ENCODE peak calls at places on chromosomes 16 and 17, in five cellular contexts. K is GM12878, V is HEK293T, Z is H1, U is HepG2. B is an unnamed sample.

GRCh38 chr17:75111777-75112176 is 2.0 kb downstream of the ARMC7 start:
- DNase-seq in Z (no peak), U (no peak), K (no peak), V (no peak), B (no peak)

GRCh38 chr16:48444574-48444973 is 59.4 kb upstream of the SIAH1 start:
- DNase-seq in V (no peak), Z (no peak), K (no peak), U (no peak), B (no peak)

GRCh38 chr16:22663389-22664064 is 150.4 kb upstream of the HS3ST2 start:
- DNase-seq in Z (no peak), V (no peak), U (no peak), K (no peak), B (no peak)

GRCh38 chr17:36920032-36921000 is 17.0 kb upstream of the LHX1 start:
- DNase-seq in U (no peak), Z (peak), V (no peak), K (no peak), B (no peak)

GRCh38 chr17:13351046-13351445 is 250.7 kb downstream of the HS3ST3A1 start:
- DNase-seq in U (no peak), V (no peak), K (no peak), Z (no peak), B (no peak)

GRCh38 chr16:19288872-19289799 is 3.6 kb downstream of the CLEC19A start:
- DNase-seq in Z (no peak), K (no peak), U (no peak), V (no peak), B (no peak)

GRCh38 chr16:23383881-23384280 is 69.1 kb downstream of the COG7 start:
- DNase-seq in V (no peak), Z (no peak), U (no peak), K (no peak), B (no peak)

GRCh38 chr16:49453001-49453400 is 79.4 kb downstream of the C16orf78 start:
- DNase-seq in V (no peak), Z (no peak), U (no peak), K (no peak), B (no peak)

GRCh38 chr17:49849711-49850610 is 2.1 kb upstream of the TAC4 start:
- DNase-seq in Z (no peak), K (no peak), U (no peak), V (no peak), B (no peak)

GRCh38 chr17:57481901-57482300 is 225.6 kb downstream of the MSI2 start:
- DNase-seq in U (no peak), V (no peak), K (no peak), Z (no peak), B (no peak)
- TF ChIP-seq SUZ12 in U (no peak), V (no peak), K (no peak), Z (no peak), B (no peak)

DNA sequence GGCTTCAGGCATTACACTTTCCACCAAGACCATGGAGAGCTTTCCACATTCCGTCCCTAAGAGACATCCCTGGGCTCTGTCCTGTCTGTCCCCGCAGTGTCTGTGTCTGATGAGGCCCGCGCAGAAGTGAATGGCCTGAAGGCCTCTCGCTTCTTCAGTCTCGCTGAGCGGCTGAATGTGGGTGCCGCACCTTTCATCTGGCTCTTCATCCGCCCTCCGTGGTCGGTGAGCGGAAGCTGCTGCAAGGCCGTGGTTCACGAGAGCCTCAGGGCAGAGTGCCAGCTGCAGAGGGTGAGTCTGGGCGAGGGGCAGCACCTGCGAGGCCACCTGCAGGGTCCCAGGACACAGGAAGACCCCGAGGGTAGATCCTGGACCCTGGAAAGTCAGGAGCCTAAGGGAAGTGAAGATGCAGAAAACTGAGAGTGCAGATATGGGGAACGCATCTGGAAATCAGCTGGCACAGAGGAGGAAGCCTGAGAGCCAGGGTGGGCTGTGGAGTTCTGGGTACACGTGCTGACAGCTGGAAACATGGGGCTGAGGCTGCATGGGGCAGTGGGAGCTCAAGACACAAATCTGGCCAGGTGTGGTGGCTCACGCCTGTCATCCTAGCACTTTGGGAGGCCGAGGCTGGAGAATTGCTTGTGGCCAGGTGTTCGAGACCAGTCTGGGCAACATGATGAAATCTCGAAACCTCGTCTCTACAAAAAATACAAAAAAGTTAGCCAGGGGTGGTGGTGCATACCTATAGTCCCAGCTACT is 8.0 kb downstream of the CCNF start:
- DNase-seq in Z (no peak), U (no peak), K (no peak), V (no peak), B (no peak)
- TF ChIP-seq SUZ12 in Z (no peak), U (no peak), K (no peak), V (no peak), B (no peak)

GRCh38 chr17:80893604-80894438 is 97.8 kb upstream of the CHMP6 start:
- DNase-seq in V (no peak), K (no peak), U (no peak), Z (no peak), B (no peak)

GRCh38 chr17:80894439-80894721 is 97.3 kb upstream of the CHMP6 start:
- DNase-seq in Z (no peak), K (no peak), U (no peak), V (no peak), B (no peak)

GRCh38 chr17:80892019-80892855 is 99.4 kb upstream of the CHMP6 start:
- DNase-seq in K (peak), Z (no peak), V (peak), U (no peak), B (no peak)

GRCh38 chr17:80894726-80895125 is 96.9 kb upstream of the CHMP6 start:
- DNase-seq in K (no peak), Z (no peak), U (no peak), V (no peak), B (no peak)

DNA sequence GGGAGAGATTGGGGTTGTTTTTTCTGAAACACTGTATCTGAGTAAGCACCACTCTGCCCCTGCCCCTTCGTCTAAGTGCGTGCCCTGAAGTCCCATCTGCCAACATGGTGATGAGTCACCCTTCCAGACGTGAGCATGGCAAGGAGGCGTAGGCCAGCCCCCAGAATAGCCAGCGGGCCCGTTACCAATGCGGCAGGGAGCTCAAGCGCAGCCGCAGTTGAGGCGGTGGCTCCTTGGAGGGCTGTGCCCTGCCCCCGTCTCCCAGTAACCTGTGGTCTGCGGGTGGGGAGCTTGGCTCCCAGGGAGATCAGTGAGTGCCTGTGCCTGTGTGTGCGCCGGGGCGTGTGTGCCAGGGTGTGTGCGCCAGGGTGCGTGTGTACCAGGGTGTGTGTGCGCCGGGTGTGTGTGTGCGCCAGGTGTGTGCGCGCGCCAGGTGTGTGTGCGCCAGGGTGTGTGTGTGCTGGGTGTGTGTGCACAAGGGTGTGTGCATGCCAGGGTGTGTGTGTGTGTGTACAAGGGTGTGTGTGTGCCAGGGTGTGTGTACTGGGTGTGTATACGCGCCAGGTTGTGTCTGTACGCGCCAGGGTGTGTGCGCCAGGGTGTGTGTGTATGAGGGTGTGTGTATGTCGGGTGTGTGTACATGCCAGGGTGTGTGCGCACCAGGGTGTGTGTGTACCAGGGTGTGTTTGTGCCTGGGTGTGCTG is 98.6 kb upstream of the CHMP6 start:
- DNase-seq in K (no peak), U (no peak), Z (no peak), V (no peak), B (no peak)
- TF ChIP-seq SUZ12 in K (no peak), U (no peak), Z (no peak), V (no peak), B (no peak)

GRCh38 chr16:67959520-67959919 is 8.9 kb downstream of the SLC12A4 start:
- DNase-seq in V (no peak), U (no peak), Z (no peak), K (no peak), B (no peak)

GRCh38 chr16:67963325-67964321 is 4.8 kb downstream of the SLC12A4 start:
- DNase-seq in V (no peak), U (no peak), K (no peak), Z (peak), B (no peak)

GRCh38 chr16:67959930-67960329 is 8.5 kb downstream of the SLC12A4 start:
- DNase-seq in V (no peak), K (no peak), U (no peak), Z (no peak), B (no peak)

GRCh38 chr16:67962135-67962534 is 6.3 kb downstream of the SLC12A4 start:
- DNase-seq in Z (no peak), V (no peak), U (no peak), K (no peak), B (no peak)

DNA sequence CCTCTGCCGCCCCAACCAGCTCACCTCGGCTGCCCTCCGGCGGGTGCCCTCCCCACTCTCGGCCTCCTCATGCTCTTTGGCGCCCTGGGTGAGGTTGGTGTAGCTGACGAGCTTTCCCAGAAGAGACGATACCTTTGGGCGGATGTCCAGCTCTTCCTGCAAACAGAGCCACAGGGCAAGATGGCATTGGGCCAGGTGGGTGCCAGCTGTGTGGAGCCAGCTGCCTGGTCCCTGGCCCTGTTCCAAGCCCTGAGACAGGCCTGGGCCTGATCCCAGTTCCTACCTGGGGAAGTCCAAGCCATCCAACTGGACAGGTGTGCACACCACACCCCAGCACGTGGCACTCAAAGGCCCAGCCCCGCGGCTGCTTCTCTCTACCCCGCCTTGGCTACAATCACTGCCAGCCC is 6.9 kb downstream of the SLC12A4 start:
- DNase-seq in K (no peak), U (no peak), V (no peak), Z (no peak), B (no peak)
- TF ChIP-seq SUZ12 in K (no peak), U (no peak), V (no peak), Z (no peak), B (no peak)

GRCh38 chr17:19331553-19332245 is 30.8 kb downstream of the B9D1 start:
- DNase-seq in V (no peak), Z (no peak), K (no peak), U (no peak), B (no peak)
- TF ChIP-seq SUZ12 in V (no peak), Z (no peak), K (no peak), U (no peak), B (no peak)

DNA sequence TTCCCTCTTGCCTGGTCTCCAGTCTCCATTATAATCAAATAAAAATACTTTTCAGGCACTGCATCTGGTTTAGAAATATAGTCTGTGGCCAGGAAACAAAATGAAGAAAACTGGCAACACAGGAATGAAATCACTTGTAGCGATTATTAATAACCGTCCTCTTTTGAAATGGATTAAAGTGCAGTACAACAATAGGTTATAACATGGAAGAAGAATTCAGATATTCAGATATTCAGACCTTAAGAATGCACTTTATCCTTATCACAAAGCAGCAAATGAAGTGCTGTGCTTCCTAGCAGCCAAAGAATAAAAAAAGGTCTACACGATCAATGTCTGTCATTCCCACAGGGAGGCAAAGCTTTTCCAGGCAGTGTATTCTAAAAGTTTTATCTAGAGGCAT is 259.4 kb downstream of the SLC39A11 start:
- DNase-seq in V (no peak), Z (no peak), U (no peak), K (no peak), B (no peak)
- TF ChIP-seq SUZ12 in V (no peak), Z (no peak), U (no peak), K (no peak), B (no peak)

GRCh38 chr17:56943505-56944125 is 17.2 kb downstream of the COIL start:
- DNase-seq in V (no peak), Z (no peak), K (no peak), U (no peak), B (no peak)

GRCh38 chr17:56945938-56946337 is 14.9 kb downstream of the COIL start:
- DNase-seq in U (no peak), K (no peak), V (no peak), Z (no peak), B (no peak)

GRCh38 chr17:56947741-56948140 is 13.1 kb downstream of the COIL start:
- DNase-seq in K (no peak), V (no peak), Z (no peak), U (no peak), B (no peak)

GRCh38 chr17:56948491-56948890 is 12.4 kb downstream of the COIL start:
- DNase-seq in Z (no peak), K (no peak), U (no peak), V (no peak), B (no peak)

GRCh38 chr17:56949595-56949994 is 11.3 kb downstream of the COIL start:
- DNase-seq in Z (no peak), K (no peak), U (no peak), V (no peak), B (no peak)
- TF ChIP-seq SUZ12 in Z (no peak), K (no peak), U (no peak), V (no peak), B (no peak)